ENCODE peak calls at places on chromosomes 3 and 15, in nine cellular contexts. S, M, N, T, G, U, I, O and E are unnamed samples.

GRCh38 chr15:77418341-77419049 is 1.4 kb downstream of the PEAK1 start:
- DNase-seq in O (no peak), S (no peak), M (peak; percentile 42), N (no peak), G (no peak), T (no peak), I (no peak), U (peak; percentile 48), E (no peak)

GRCh38 chr3:63354160-63354559 is 76.1 kb downstream of the SYNPR start:
- DNase-seq in I (no peak), M (no peak), S (no peak), U (no peak), N (no peak), G (no peak), O (no peak), T (no peak), E (peak; percentile 22)

GRCh38 chr15:56432304-56432703 is 32.6 kb downstream of the MNS1 start:
- DNase-seq in O (no peak), G (no peak), S (no peak), N (no peak), U (no peak), I (no peak), M (peak; percentile 2), T (no peak), E (no peak)

GRCh38 chr3:177150218-177150916 is 46.9 kb downstream of the TBL1XR1 start:
- DNase-seq in U (peak; percentile 29), I (no peak), M (no peak), N (no peak), S (no peak), O (no peak), G (no peak), T (no peak), E (no peak)

GRCh38 chr15:55937040-55937439 is 56.4 kb downstream of the NEDD4 start:
- DNase-seq in M (peak; percentile 82), U (peak; percentile 32), G (no peak), T (no peak), N (no peak), I (no peak), S (no peak), O (no peak), E (no peak)

GRCh38 chr3:138469869-138470268 is 35.5 kb downstream of the ESYT3 start:
- DNase-seq in M (no peak), I (no peak), U (no peak), S (no peak), O (no peak), T (no peak), G (no peak), N (no peak), E (no peak)

GRCh38 chr3:12946661-12947316 is 105.4 kb upstream of the RPL32 start:
- DNase-seq in U (no peak), I (no peak), G (no peak), T (no peak), M (no peak), S (no peak), O (no peak), N (no peak), E (peak; percentile 75)

GRCh38 chr15:78077053-78077859 is at the start of gene TBC1D2B:
- DNase-seq in O (no peak), N (peak; percentile 94), S (peak; percentile 75), I (no peak), M (peak; percentile 47), G (no peak), T (no peak), U (peak; percentile 61), E (peak; percentile 26)

GRCh38 chr15:66163553-66163952 is 90.0 kb downstream of the MEGF11 start:
- DNase-seq in S (no peak), T (no peak), U (no peak), G (no peak), N (no peak), I (no peak), O (no peak), M (no peak), E (no peak)

GRCh38 chr15:75891895-75892294 is 11.8 kb upstream of the FBXO22 start:
- DNase-seq in S (no peak), U (peak; percentile 99), M (peak; percentile 85), I (no peak), N (no peak), O (no peak), G (peak; percentile 34), T (peak; percentile 77), E (peak; percentile 76)

GRCh38 chr3:142134799-142135325 is 14.5 kb downstream of the TFDP2 start:
- DNase-seq in M (no peak), N (no peak), U (no peak), O (no peak), I (no peak), S (no peak), T (no peak), G (no peak), E (no peak)

GRCh38 chr3:107662109-107662477 is 139.3 kb downstream of the BBX start:
- DNase-seq in U (peak; percentile 77), M (peak; percentile 77), N (no peak), O (peak; percentile 46), S (no peak), G (no peak), T (no peak), I (no peak), E (peak; percentile 78)

GRCh38 chr15:59570364-59570763 is 41.2 kb upstream of the GCNT3 start:
- DNase-seq in N (no peak), M (no peak), G (no peak), O (no peak), I (no peak), U (no peak), S (no peak), T (no peak), E (peak; percentile 98)

GRCh38 chr3:18725668-18726407 is 300.7 kb upstream of the SATB1 start:
- DNase-seq in M (no peak), U (no peak), I (no peak), G (no peak), T (no peak), N (no peak), O (no peak), S (no peak), E (peak; percentile 28)

DNA sequence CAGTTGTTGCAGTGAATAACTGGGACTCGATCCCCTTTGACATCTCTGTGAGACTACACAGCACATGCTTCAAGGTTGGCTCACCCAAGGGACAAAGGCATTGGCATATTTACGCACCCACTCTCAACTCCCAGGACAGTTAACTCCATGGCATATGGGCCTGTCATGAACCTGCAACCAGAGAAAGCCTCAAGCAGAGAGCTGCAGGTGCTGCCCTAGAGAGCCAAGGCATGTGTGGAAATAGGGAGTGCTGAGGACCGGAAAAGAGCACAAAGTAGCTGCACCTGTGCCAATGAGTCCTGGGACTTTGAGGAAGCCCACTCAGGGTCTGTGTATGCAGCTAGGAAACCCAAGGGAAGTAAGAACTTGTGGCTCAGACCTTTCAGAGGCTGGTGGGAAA is 32.9 kb upstream of the SLC24A5 start:
- DNase-seq in I (no peak), G (no peak), M (no peak), O (no peak), T (no peak), S (no peak), N (no peak), U (no peak), E (no peak)
- H3K27me3 ChIP-seq in I (no peaks in the 10 kb centered on the region), G (peaks cover 5% of the 10 kb centered on the region), M (peaks cover 4% of the 10 kb centered on the region), O (no peaks in the 10 kb centered on the region), T (peaks cover 8% of the 10 kb centered on the region), S (peaks cover 3% of the 10 kb centered on the region), N (no peaks in the 10 kb centered on the region), U (peaks cover 55% of the 10 kb centered on the region), E (no peaks in the 10 kb centered on the region)

GRCh38 chr3:50268703-50269451 is at the start of gene SEMA3B:
- DNase-seq in I (no peak), O (peak; percentile 76), N (no peak), M (peak; percentile 71), S (peak; percentile 66), U (no peak), T (no peak), G (no peak), E (peak; percentile 74)

GRCh38 chr3:50265988-50266387 is 3.0 kb upstream of the SEMA3B start:
- DNase-seq in N (no peak), U (no peak), G (no peak), M (no peak), T (no peak), O (no peak), S (no peak), I (no peak), E (no peak)

GRCh38 chr3:50266808-50267207 is 2.1 kb upstream of the SEMA3B start:
- DNase-seq in T (no peak), U (no peak), I (no peak), M (no peak), G (no peak), O (no peak), S (no peak), N (no peak), E (no peak)

GRCh38 chr3:50268276-50268675 is 671 bp upstream of the SEMA3B start:
- DNase-seq in G (no peak), U (no peak), O (no peak), T (no peak), S (no peak), N (no peak), I (no peak), M (no peak), E (no peak)

DNA sequence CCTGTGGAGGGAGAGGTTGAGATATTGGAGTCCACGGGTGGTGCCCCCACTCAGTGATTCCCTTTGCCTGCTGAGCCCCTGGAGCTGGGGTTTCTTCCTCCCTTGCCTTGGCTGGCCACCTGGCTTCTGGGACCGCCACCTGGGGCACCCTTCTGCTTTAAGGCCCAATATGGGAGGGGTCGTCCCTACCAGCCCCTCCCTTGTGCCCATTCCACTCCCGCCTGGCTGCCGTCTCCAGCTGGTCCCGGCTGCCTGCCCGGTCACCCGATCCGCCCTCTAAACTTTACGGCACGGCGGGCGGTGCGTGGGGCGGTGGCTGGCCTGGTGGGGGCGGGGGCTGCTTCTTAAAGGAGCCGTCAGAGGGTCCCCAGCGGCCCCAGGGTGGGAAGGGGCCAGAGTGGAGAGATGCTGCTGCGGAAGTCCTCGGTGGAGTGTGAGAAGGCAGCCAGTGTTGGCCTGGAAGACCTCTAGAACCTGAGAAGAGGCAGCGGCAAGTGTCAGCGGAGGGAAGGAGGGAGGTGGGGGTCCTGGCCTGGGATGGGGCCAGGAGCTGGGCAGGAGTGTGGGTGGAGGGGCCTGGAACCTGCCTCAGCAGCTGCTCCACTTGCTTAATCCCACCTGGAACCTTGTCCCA is 1.6 kb upstream of the SEMA3B start:
- DNase-seq in G (no peak), U (no peak), T (no peak), I (no peak), N (no peak), O (no peak), M (no peak), S (peak; percentile 72), E (no peak)
- H3K4me3 ChIP-seq in G (no peak overlapping the region), U (peak overlapping the region; percentile 79), T (peak overlapping the region; percentile 49), I (peak overlapping the region; percentile 49), N (peak overlapping the region; percentile 4), O (peak overlapping the region; percentile 71), M (peak overlapping the region; percentile 46), S (peak overlapping the region; percentile 72), E (peak overlapping the region; percentile 35)

DNA sequence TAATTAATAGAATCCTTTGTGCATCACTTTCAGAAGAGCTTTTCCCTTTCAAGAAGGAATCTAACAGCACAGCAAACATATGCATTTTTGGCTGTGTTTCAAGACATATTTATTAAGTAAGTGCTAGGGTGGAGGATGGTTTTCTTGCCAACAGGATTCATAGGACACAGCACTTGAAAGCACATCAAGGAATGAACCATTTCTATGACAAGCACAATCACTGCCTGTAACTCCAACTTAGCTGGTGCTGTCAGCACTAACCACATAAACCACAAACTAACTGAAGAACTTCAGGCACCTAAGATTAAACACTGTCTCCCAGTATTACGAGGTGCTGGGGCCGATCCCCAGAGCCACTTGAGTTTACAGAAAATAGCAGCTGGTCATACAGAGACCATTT is 35.5 kb upstream of the SPRED1 start:
- DNase-seq in O (no peak), U (peak; percentile 87), T (peak; percentile 23), N (no peak), I (no peak), G (no peak), M (peak; percentile 93), S (no peak), E (peak; percentile 69)
- H3K27me3 ChIP-seq in O (no peaks in the 10 kb centered on the region), U (no peaks in the 10 kb centered on the region), T (no peaks in the 10 kb centered on the region), N (no peaks in the 10 kb centered on the region), I (no peaks in the 10 kb centered on the region), G (no peaks in the 10 kb centered on the region), M (no peaks in the 10 kb centered on the region), S (no peaks in the 10 kb centered on the region), E (no peaks in the 10 kb centered on the region)

GRCh38 chr15:99181544-99181943 is 67.8 kb downstream of the TTC23 start:
- DNase-seq in N (no peak), G (no peak), S (peak; percentile 66), O (no peak), T (no peak), M (peak; percentile 33), I (no peak), U (peak; percentile 37), E (no peak)
- H3K4me3 ChIP-seq in N (no peak overlapping the region), G (no peak overlapping the region), S (peak overlapping the region; percentile 29), O (no peak overlapping the region), T (no peak overlapping the region), M (no peak overlapping the region), I (no peak overlapping the region), U (no peak overlapping the region), E (no peak overlapping the region)